ENCODE peak calls at places on chromosome 1, in eight cellular contexts. One of them, this sample, is unnamed.

GRCh38 chr1:222897527-222898190 is 82.8 kb downstream of the DISP1 start:
- DNase-seq in activated T-helper 1 cell treated with anti-CD3 and anti-CD28 coated beads, Interleukin-12 subunit alpha, Interleukin-12 subunit beta, Interleukin-2, Interleukin-4 antibody, amounts not matched to agents 30 ng/mL and 10 ng/mL and 1 ng/mL, durations not matched to agents 14 hours and 24 hours and 36 hours: no peak
- DNase-seq in neuronal stem cell: no peak
- DNase-seq in nephron progenitor cell: no peak
- DNase-seq in AG10803: no peak
- DNase-seq in GM23248: peak; percentile 40
- DNase-seq in NCI-H1092: no peak
- DNase-seq in stimulated activated CD8-positive, alpha-beta memory T cell treated with anti-CD3 and anti-CD28 coated beads, Interleukin-15, amount 100 ng/mL, for 24 hours: no peak
- DNase-seq in this sample: no peak

GRCh38 chr1:51506537-51506936 is 12.5 kb downstream of the EPS15 start:
- DNase-seq in activated T-helper 1 cell treated with anti-CD3 and anti-CD28 coated beads, Interleukin-12 subunit alpha, Interleukin-12 subunit beta, Interleukin-2, Interleukin-4 antibody, amounts not matched to agents 30 ng/mL and 10 ng/mL and 1 ng/mL, durations not matched to agents 14 hours and 24 hours and 36 hours: no peak
- DNase-seq in GM23248: peak; percentile 87
- DNase-seq in stimulated activated CD8-positive, alpha-beta memory T cell treated with anti-CD3 and anti-CD28 coated beads, Interleukin-15, amount 100 ng/mL, for 24 hours: no peak
- DNase-seq in neuronal stem cell: no peak
- DNase-seq in nephron progenitor cell: no peak
- DNase-seq in AG10803: peak; percentile 84
- DNase-seq in NCI-H1092: no peak
- DNase-seq in this sample: no peak

GRCh38 chr1:204323887-204324286 is 35.8 kb downstream of the PLEKHA6 start:
- DNase-seq in NCI-H1092: no peak
- DNase-seq in neuronal stem cell: no peak
- DNase-seq in stimulated activated CD8-positive, alpha-beta memory T cell treated with anti-CD3 and anti-CD28 coated beads, Interleukin-15, amount 100 ng/mL, for 24 hours: no peak
- DNase-seq in GM23248: peak; percentile 96
- DNase-seq in activated T-helper 1 cell treated with anti-CD3 and anti-CD28 coated beads, Interleukin-12 subunit alpha, Interleukin-12 subunit beta, Interleukin-2, Interleukin-4 antibody, amounts not matched to agents 30 ng/mL and 10 ng/mL and 1 ng/mL, durations not matched to agents 14 hours and 24 hours and 36 hours: peak; percentile 4
- DNase-seq in AG10803: peak; percentile 58
- DNase-seq in nephron progenitor cell: no peak
- DNase-seq in this sample: no peak

GRCh38 chr1:90391116-90391515 is 326.0 kb downstream of the BARHL2 start:
- DNase-seq in neuronal stem cell: peak; percentile 37
- DNase-seq in activated T-helper 1 cell treated with anti-CD3 and anti-CD28 coated beads, Interleukin-12 subunit alpha, Interleukin-12 subunit beta, Interleukin-2, Interleukin-4 antibody, amounts not matched to agents 30 ng/mL and 10 ng/mL and 1 ng/mL, durations not matched to agents 14 hours and 24 hours and 36 hours: no peak
- DNase-seq in stimulated activated CD8-positive, alpha-beta memory T cell treated with anti-CD3 and anti-CD28 coated beads, Interleukin-15, amount 100 ng/mL, for 24 hours: no peak
- DNase-seq in NCI-H1092: no peak
- DNase-seq in AG10803: no peak
- DNase-seq in GM23248: no peak
- DNase-seq in nephron progenitor cell: no peak
- DNase-seq in this sample: no peak

GRCh38 chr1:2363847-2364513 is 27.4 kb downstream of the MORN1 start:
- DNase-seq in activated T-helper 1 cell treated with anti-CD3 and anti-CD28 coated beads, Interleukin-12 subunit alpha, Interleukin-12 subunit beta, Interleukin-2, Interleukin-4 antibody, amounts not matched to agents 30 ng/mL and 10 ng/mL and 1 ng/mL, durations not matched to agents 14 hours and 24 hours and 36 hours: no peak
- DNase-seq in stimulated activated CD8-positive, alpha-beta memory T cell treated with anti-CD3 and anti-CD28 coated beads, Interleukin-15, amount 100 ng/mL, for 24 hours: no peak
- DNase-seq in NCI-H1092: no peak
- DNase-seq in nephron progenitor cell: no peak
- DNase-seq in neuronal stem cell: no peak
- DNase-seq in GM23248: no peak
- DNase-seq in AG10803: no peak
- DNase-seq in this sample: no peak

GRCh38 chr1:89271616-89272015 is 1.0 kb downstream of the GBP5 start:
- DNase-seq in activated T-helper 1 cell treated with anti-CD3 and anti-CD28 coated beads, Interleukin-12 subunit alpha, Interleukin-12 subunit beta, Interleukin-2, Interleukin-4 antibody, amounts not matched to agents 30 ng/mL and 10 ng/mL and 1 ng/mL, durations not matched to agents 14 hours and 24 hours and 36 hours: no peak
- DNase-seq in nephron progenitor cell: no peak
- DNase-seq in neuronal stem cell: no peak
- DNase-seq in AG10803: peak; percentile 94
- DNase-seq in GM23248: peak; percentile 92
- DNase-seq in NCI-H1092: no peak
- DNase-seq in stimulated activated CD8-positive, alpha-beta memory T cell treated with anti-CD3 and anti-CD28 coated beads, Interleukin-15, amount 100 ng/mL, for 24 hours: no peak
- DNase-seq in this sample: no peak

GRCh38 chr1:77970192-77970591 is 8.7 kb downstream of the FUBP1 start:
- DNase-seq in GM23248: no peak
- DNase-seq in nephron progenitor cell: no peak
- DNase-seq in AG10803: peak; percentile 37
- DNase-seq in activated T-helper 1 cell treated with anti-CD3 and anti-CD28 coated beads, Interleukin-12 subunit alpha, Interleukin-12 subunit beta, Interleukin-2, Interleukin-4 antibody, amounts not matched to agents 30 ng/mL and 10 ng/mL and 1 ng/mL, durations not matched to agents 14 hours and 24 hours and 36 hours: no peak
- DNase-seq in NCI-H1092: no peak
- DNase-seq in stimulated activated CD8-positive, alpha-beta memory T cell treated with anti-CD3 and anti-CD28 coated beads, Interleukin-15, amount 100 ng/mL, for 24 hours: no peak
- DNase-seq in neuronal stem cell: no peak
- DNase-seq in this sample: no peak

GRCh38 chr1:63746129-63746864 is 27.5 kb upstream of the ROR1 start:
- DNase-seq in AG10803: peak; percentile 42
- DNase-seq in GM23248: peak; percentile 42
- DNase-seq in NCI-H1092: no peak
- DNase-seq in activated T-helper 1 cell treated with anti-CD3 and anti-CD28 coated beads, Interleukin-12 subunit alpha, Interleukin-12 subunit beta, Interleukin-2, Interleukin-4 antibody, amounts not matched to agents 30 ng/mL and 10 ng/mL and 1 ng/mL, durations not matched to agents 14 hours and 24 hours and 36 hours: peak; percentile 2
- DNase-seq in nephron progenitor cell: peak; percentile 59
- DNase-seq in neuronal stem cell: no peak
- DNase-seq in stimulated activated CD8-positive, alpha-beta memory T cell treated with anti-CD3 and anti-CD28 coated beads, Interleukin-15, amount 100 ng/mL, for 24 hours: no peak
- DNase-seq in this sample: no peak

GRCh38 chr1:202625416-202626360 is 84.6 kb downstream of the SYT2 start:
- DNase-seq in AG10803: peak; percentile 65
- DNase-seq in GM23248: peak; percentile 85
- DNase-seq in stimulated activated CD8-positive, alpha-beta memory T cell treated with anti-CD3 and anti-CD28 coated beads, Interleukin-15, amount 100 ng/mL, for 24 hours: peak; percentile 13
- DNase-seq in neuronal stem cell: no peak
- DNase-seq in activated T-helper 1 cell treated with anti-CD3 and anti-CD28 coated beads, Interleukin-12 subunit alpha, Interleukin-12 subunit beta, Interleukin-2, Interleukin-4 antibody, amounts not matched to agents 30 ng/mL and 10 ng/mL and 1 ng/mL, durations not matched to agents 14 hours and 24 hours and 36 hours: peak; percentile 44
- DNase-seq in nephron progenitor cell: peak; percentile 80
- DNase-seq in NCI-H1092: peak; percentile 17
- DNase-seq in this sample: peak; percentile 72

GRCh38 chr1:1085171-1085841 is 11.2 kb upstream of the RNF223 start:
- DNase-seq in activated T-helper 1 cell treated with anti-CD3 and anti-CD28 coated beads, Interleukin-12 subunit alpha, Interleukin-12 subunit beta, Interleukin-2, Interleukin-4 antibody, amounts not matched to agents 30 ng/mL and 10 ng/mL and 1 ng/mL, durations not matched to agents 14 hours and 24 hours and 36 hours: no peak
- DNase-seq in neuronal stem cell: no peak
- DNase-seq in nephron progenitor cell: no peak
- DNase-seq in stimulated activated CD8-positive, alpha-beta memory T cell treated with anti-CD3 and anti-CD28 coated beads, Interleukin-15, amount 100 ng/mL, for 24 hours: no peak
- DNase-seq in NCI-H1092: no peak
- DNase-seq in AG10803: no peak
- DNase-seq in GM23248: no peak
- DNase-seq in this sample: no peak

GRCh38 chr1:40709100-40709801 is 17.7 kb downstream of the NFYC start:
- DNase-seq in NCI-H1092: peak; percentile 93
- DNase-seq in nephron progenitor cell: peak; percentile 69
- DNase-seq in activated T-helper 1 cell treated with anti-CD3 and anti-CD28 coated beads, Interleukin-12 subunit alpha, Interleukin-12 subunit beta, Interleukin-2, Interleukin-4 antibody, amounts not matched to agents 30 ng/mL and 10 ng/mL and 1 ng/mL, durations not matched to agents 14 hours and 24 hours and 36 hours: peak; percentile 73
- DNase-seq in GM23248: peak; percentile 96
- DNase-seq in AG10803: peak; percentile 94
- DNase-seq in stimulated activated CD8-positive, alpha-beta memory T cell treated with anti-CD3 and anti-CD28 coated beads, Interleukin-15, amount 100 ng/mL, for 24 hours: peak; percentile 9
- DNase-seq in neuronal stem cell: peak; percentile 91
- DNase-seq in this sample: peak; percentile 55

GRCh38 chr1:12159826-12160225 is 7.0 kb upstream of the TNFRSF1B start:
- DNase-seq in nephron progenitor cell: no peak
- DNase-seq in neuronal stem cell: no peak
- DNase-seq in GM23248: no peak
- DNase-seq in activated T-helper 1 cell treated with anti-CD3 and anti-CD28 coated beads, Interleukin-12 subunit alpha, Interleukin-12 subunit beta, Interleukin-2, Interleukin-4 antibody, amounts not matched to agents 30 ng/mL and 10 ng/mL and 1 ng/mL, durations not matched to agents 14 hours and 24 hours and 36 hours: no peak
- DNase-seq in stimulated activated CD8-positive, alpha-beta memory T cell treated with anti-CD3 and anti-CD28 coated beads, Interleukin-15, amount 100 ng/mL, for 24 hours: no peak
- DNase-seq in AG10803: no peak
- DNase-seq in NCI-H1092: no peak
- DNase-seq in this sample: no peak

GRCh38 chr1:157833155-157833554 is 8.5 kb downstream of the CD5L start:
- DNase-seq in GM23248: no peak
- DNase-seq in activated T-helper 1 cell treated with anti-CD3 and anti-CD28 coated beads, Interleukin-12 subunit alpha, Interleukin-12 subunit beta, Interleukin-2, Interleukin-4 antibody, amounts not matched to agents 30 ng/mL and 10 ng/mL and 1 ng/mL, durations not matched to agents 14 hours and 24 hours and 36 hours: no peak
- DNase-seq in NCI-H1092: no peak
- DNase-seq in AG10803: no peak
- DNase-seq in nephron progenitor cell: no peak
- DNase-seq in neuronal stem cell: no peak
- DNase-seq in stimulated activated CD8-positive, alpha-beta memory T cell treated with anti-CD3 and anti-CD28 coated beads, Interleukin-15, amount 100 ng/mL, for 24 hours: no peak
- DNase-seq in this sample: no peak

GRCh38 chr1:20477355-20478071 is 8.5 kb downstream of the CAMK2N1 start:
- DNase-seq in AG10803: peak; percentile 75
- DNase-seq in activated T-helper 1 cell treated with anti-CD3 and anti-CD28 coated beads, Interleukin-12 subunit alpha, Interleukin-12 subunit beta, Interleukin-2, Interleukin-4 antibody, amounts not matched to agents 30 ng/mL and 10 ng/mL and 1 ng/mL, durations not matched to agents 14 hours and 24 hours and 36 hours: no peak
- DNase-seq in GM23248: peak; percentile 22
- DNase-seq in neuronal stem cell: no peak
- DNase-seq in NCI-H1092: no peak
- DNase-seq in nephron progenitor cell: no peak
- DNase-seq in stimulated activated CD8-positive, alpha-beta memory T cell treated with anti-CD3 and anti-CD28 coated beads, Interleukin-15, amount 100 ng/mL, for 24 hours: no peak
- DNase-seq in this sample: no peak

GRCh38 chr1:71046891-71047634 is 553 bp downstream of the PTGER3 start:
- DNase-seq in neuronal stem cell: no peak
- DNase-seq in GM23248: peak; percentile 52
- DNase-seq in NCI-H1092: no peak
- DNase-seq in activated T-helper 1 cell treated with anti-CD3 and anti-CD28 coated beads, Interleukin-12 subunit alpha, Interleukin-12 subunit beta, Interleukin-2, Interleukin-4 antibody, amounts not matched to agents 30 ng/mL and 10 ng/mL and 1 ng/mL, durations not matched to agents 14 hours and 24 hours and 36 hours: no peak
- DNase-seq in nephron progenitor cell: no peak
- DNase-seq in stimulated activated CD8-positive, alpha-beta memory T cell treated with anti-CD3 and anti-CD28 coated beads, Interleukin-15, amount 100 ng/mL, for 24 hours: no peak
- DNase-seq in AG10803: no peak
- DNase-seq in this sample: no peak

GRCh38 chr1:229664133-229664689 is 38.2 kb downstream of the URB2 start:
- DNase-seq in activated T-helper 1 cell treated with anti-CD3 and anti-CD28 coated beads, Interleukin-12 subunit alpha, Interleukin-12 subunit beta, Interleukin-2, Interleukin-4 antibody, amounts not matched to agents 30 ng/mL and 10 ng/mL and 1 ng/mL, durations not matched to agents 14 hours and 24 hours and 36 hours: peak; percentile 29
- DNase-seq in AG10803: no peak
- DNase-seq in NCI-H1092: no peak
- DNase-seq in GM23248: peak; percentile 11
- DNase-seq in neuronal stem cell: no peak
- DNase-seq in nephron progenitor cell: no peak
- DNase-seq in stimulated activated CD8-positive, alpha-beta memory T cell treated with anti-CD3 and anti-CD28 coated beads, Interleukin-15, amount 100 ng/mL, for 24 hours: peak; percentile 65
- DNase-seq in this sample: no peak

GRCh38 chr1:168972225-168972624 is 134.3 kb upstream of the ATP1B1 start:
- DNase-seq in nephron progenitor cell: no peak
- DNase-seq in NCI-H1092: no peak
- DNase-seq in neuronal stem cell: no peak
- DNase-seq in GM23248: no peak
- DNase-seq in AG10803: no peak
- DNase-seq in activated T-helper 1 cell treated with anti-CD3 and anti-CD28 coated beads, Interleukin-12 subunit alpha, Interleukin-12 subunit beta, Interleukin-2, Interleukin-4 antibody, amounts not matched to agents 30 ng/mL and 10 ng/mL and 1 ng/mL, durations not matched to agents 14 hours and 24 hours and 36 hours: no peak
- DNase-seq in stimulated activated CD8-positive, alpha-beta memory T cell treated with anti-CD3 and anti-CD28 coated beads, Interleukin-15, amount 100 ng/mL, for 24 hours: no peak
- DNase-seq in this sample: no peak

GRCh38 chr1:31579374-31579773 is 3.1 kb downstream of the TINAGL1 start:
- DNase-seq in nephron progenitor cell: peak; percentile 29
- DNase-seq in stimulated activated CD8-positive, alpha-beta memory T cell treated with anti-CD3 and anti-CD28 coated beads, Interleukin-15, amount 100 ng/mL, for 24 hours: no peak
- DNase-seq in GM23248: no peak
- DNase-seq in neuronal stem cell: no peak
- DNase-seq in AG10803: no peak
- DNase-seq in NCI-H1092: no peak
- DNase-seq in activated T-helper 1 cell treated with anti-CD3 and anti-CD28 coated beads, Interleukin-12 subunit alpha, Interleukin-12 subunit beta, Interleukin-2, Interleukin-4 antibody, amounts not matched to agents 30 ng/mL and 10 ng/mL and 1 ng/mL, durations not matched to agents 14 hours and 24 hours and 36 hours: no peak
- DNase-seq in this sample: peak; percentile 44

GRCh38 chr1:53498555-53499142 is 39.5 kb downstream of the DMRTB1 start:
- DNase-seq in GM23248: peak; percentile 82
- DNase-seq in stimulated activated CD8-positive, alpha-beta memory T cell treated with anti-CD3 and anti-CD28 coated beads, Interleukin-15, amount 100 ng/mL, for 24 hours: no peak
- DNase-seq in nephron progenitor cell: no peak
- DNase-seq in AG10803: peak; percentile 67
- DNase-seq in NCI-H1092: no peak
- DNase-seq in activated T-helper 1 cell treated with anti-CD3 and anti-CD28 coated beads, Interleukin-12 subunit alpha, Interleukin-12 subunit beta, Interleukin-2, Interleukin-4 antibody, amounts not matched to agents 30 ng/mL and 10 ng/mL and 1 ng/mL, durations not matched to agents 14 hours and 24 hours and 36 hours: no peak
- DNase-seq in neuronal stem cell: no peak
- DNase-seq in this sample: no peak

GRCh38 chr1:5941671-5942070 is 50.6 kb downstream of the NPHP4 start:
- DNase-seq in GM23248: no peak
- DNase-seq in AG10803: no peak
- DNase-seq in nephron progenitor cell: no peak
- DNase-seq in activated T-helper 1 cell treated with anti-CD3 and anti-CD28 coated beads, Interleukin-12 subunit alpha, Interleukin-12 subunit beta, Interleukin-2, Interleukin-4 antibody, amounts not matched to agents 30 ng/mL and 10 ng/mL and 1 ng/mL, durations not matched to agents 14 hours and 24 hours and 36 hours: no peak
- DNase-seq in stimulated activated CD8-positive, alpha-beta memory T cell treated with anti-CD3 and anti-CD28 coated beads, Interleukin-15, amount 100 ng/mL, for 24 hours: no peak
- DNase-seq in NCI-H1092: no peak
- DNase-seq in neuronal stem cell: no peak
- DNase-seq in this sample: no peak

GRCh38 chr1:65316233-65316632 is 6.9 kb downstream of the DNAJC6 start:
- DNase-seq in GM23248: no peak
- DNase-seq in NCI-H1092: no peak
- DNase-seq in stimulated activated CD8-positive, alpha-beta memory T cell treated with anti-CD3 and anti-CD28 coated beads, Interleukin-15, amount 100 ng/mL, for 24 hours: no peak
- DNase-seq in AG10803: no peak
- DNase-seq in nephron progenitor cell: no peak
- DNase-seq in activated T-helper 1 cell treated with anti-CD3 and anti-CD28 coated beads, Interleukin-12 subunit alpha, Interleukin-12 subunit beta, Interleukin-2, Interleukin-4 antibody, amounts not matched to agents 30 ng/mL and 10 ng/mL and 1 ng/mL, durations not matched to agents 14 hours and 24 hours and 36 hours: no peak
- DNase-seq in neuronal stem cell: no peak
- DNase-seq in this sample: no peak

GRCh38 chr1:77282187-77282865 is 507 bp downstream of the AK5 start:
- DNase-seq in GM23248: peak; percentile 70
- DNase-seq in AG10803: peak; percentile 38
- DNase-seq in stimulated activated CD8-positive, alpha-beta memory T cell treated with anti-CD3 and anti-CD28 coated beads, Interleukin-15, amount 100 ng/mL, for 24 hours: no peak
- DNase-seq in neuronal stem cell: peak; percentile 45
- DNase-seq in nephron progenitor cell: peak; percentile 49
- DNase-seq in activated T-helper 1 cell treated with anti-CD3 and anti-CD28 coated beads, Interleukin-12 subunit alpha, Interleukin-12 subunit beta, Interleukin-2, Interleukin-4 antibody, amounts not matched to agents 30 ng/mL and 10 ng/mL and 1 ng/mL, durations not matched to agents 14 hours and 24 hours and 36 hours: peak; percentile 11
- DNase-seq in NCI-H1092: peak; percentile 10
- DNase-seq in this sample: no peak

GRCh38 chr1:245079021-245079609 is 75.7 kb upstream of the KIF26B start:
- DNase-seq in NCI-H1092: no peak
- DNase-seq in activated T-helper 1 cell treated with anti-CD3 and anti-CD28 coated beads, Interleukin-12 subunit alpha, Interleukin-12 subunit beta, Interleukin-2, Interleukin-4 antibody, amounts not matched to agents 30 ng/mL and 10 ng/mL and 1 ng/mL, durations not matched to agents 14 hours and 24 hours and 36 hours: no peak
- DNase-seq in AG10803: peak; percentile 66
- DNase-seq in nephron progenitor cell: no peak
- DNase-seq in stimulated activated CD8-positive, alpha-beta memory T cell treated with anti-CD3 and anti-CD28 coated beads, Interleukin-15, amount 100 ng/mL, for 24 hours: no peak
- DNase-seq in GM23248: peak; percentile 75
- DNase-seq in neuronal stem cell: no peak
- DNase-seq in this sample: no peak

GRCh38 chr1:196317535-196318522 is 290.4 kb downstream of the KCNT2 start:
- DNase-seq in NCI-H1092: peak; percentile 31
- DNase-seq in nephron progenitor cell: peak; percentile 15
- DNase-seq in GM23248: peak; percentile 57
- DNase-seq in activated T-helper 1 cell treated with anti-CD3 and anti-CD28 coated beads, Interleukin-12 subunit alpha, Interleukin-12 subunit beta, Interleukin-2, Interleukin-4 antibody, amounts not matched to agents 30 ng/mL and 10 ng/mL and 1 ng/mL, durations not matched to agents 14 hours and 24 hours and 36 hours: no peak
- DNase-seq in AG10803: peak; percentile 37
- DNase-seq in stimulated activated CD8-positive, alpha-beta memory T cell treated with anti-CD3 and anti-CD28 coated beads, Interleukin-15, amount 100 ng/mL, for 24 hours: no peak
- DNase-seq in neuronal stem cell: peak; percentile 18
- DNase-seq in this sample: no peak

GRCh38 chr1:233723387-233723786 is 109.5 kb downstream of the KCNK1 start:
- DNase-seq in neuronal stem cell: no peak
- DNase-seq in GM23248: no peak
- DNase-seq in nephron progenitor cell: no peak
- DNase-seq in stimulated activated CD8-positive, alpha-beta memory T cell treated with anti-CD3 and anti-CD28 coated beads, Interleukin-15, amount 100 ng/mL, for 24 hours: no peak
- DNase-seq in NCI-H1092: no peak
- DNase-seq in activated T-helper 1 cell treated with anti-CD3 and anti-CD28 coated beads, Interleukin-12 subunit alpha, Interleukin-12 subunit beta, Interleukin-2, Interleukin-4 antibody, amounts not matched to agents 30 ng/mL and 10 ng/mL and 1 ng/mL, durations not matched to agents 14 hours and 24 hours and 36 hours: no peak
- DNase-seq in AG10803: no peak
- DNase-seq in this sample: peak; percentile 43

GRCh38 chr1:154895779-154896178 is 25.7 kb upstream of the KCNN3 start:
- DNase-seq in stimulated activated CD8-positive, alpha-beta memory T cell treated with anti-CD3 and anti-CD28 coated beads, Interleukin-15, amount 100 ng/mL, for 24 hours: no peak
- DNase-seq in activated T-helper 1 cell treated with anti-CD3 and anti-CD28 coated beads, Interleukin-12 subunit alpha, Interleukin-12 subunit beta, Interleukin-2, Interleukin-4 antibody, amounts not matched to agents 30 ng/mL and 10 ng/mL and 1 ng/mL, durations not matched to agents 14 hours and 24 hours and 36 hours: no peak
- DNase-seq in neuronal stem cell: no peak
- DNase-seq in NCI-H1092: no peak
- DNase-seq in GM23248: no peak
- DNase-seq in AG10803: peak; percentile 37
- DNase-seq in nephron progenitor cell: no peak
- DNase-seq in this sample: no peak

GRCh38 chr1:8409107-8409506 is 91.2 kb downstream of the SLC45A1 start:
- DNase-seq in NCI-H1092: no peak
- DNase-seq in nephron progenitor cell: peak; percentile 17
- DNase-seq in stimulated activated CD8-positive, alpha-beta memory T cell treated with anti-CD3 and anti-CD28 coated beads, Interleukin-15, amount 100 ng/mL, for 24 hours: no peak
- DNase-seq in activated T-helper 1 cell treated with anti-CD3 and anti-CD28 coated beads, Interleukin-12 subunit alpha, Interleukin-12 subunit beta, Interleukin-2, Interleukin-4 antibody, amounts not matched to agents 30 ng/mL and 10 ng/mL and 1 ng/mL, durations not matched to agents 14 hours and 24 hours and 36 hours: no peak
- DNase-seq in GM23248: peak; percentile 79
- DNase-seq in neuronal stem cell: no peak
- DNase-seq in AG10803: peak; percentile 74
- DNase-seq in this sample: no peak

GRCh38 chr1:162081316-162081715 is 11.8 kb downstream of the NOS1AP start:
- DNase-seq in nephron progenitor cell: no peak
- DNase-seq in neuronal stem cell: no peak
- DNase-seq in NCI-H1092: no peak
- DNase-seq in activated T-helper 1 cell treated with anti-CD3 and anti-CD28 coated beads, Interleukin-12 subunit alpha, Interleukin-12 subunit beta, Interleukin-2, Interleukin-4 antibody, amounts not matched to agents 30 ng/mL and 10 ng/mL and 1 ng/mL, durations not matched to agents 14 hours and 24 hours and 36 hours: no peak
- DNase-seq in stimulated activated CD8-positive, alpha-beta memory T cell treated with anti-CD3 and anti-CD28 coated beads, Interleukin-15, amount 100 ng/mL, for 24 hours: no peak
- DNase-seq in GM23248: no peak
- DNase-seq in AG10803: no peak
- DNase-seq in this sample: no peak

GRCh38 chr1:39841429-39841828 is 41.9 kb downstream of the TRIT1 start:
- DNase-seq in stimulated activated CD8-positive, alpha-beta memory T cell treated with anti-CD3 and anti-CD28 coated beads, Interleukin-15, amount 100 ng/mL, for 24 hours: no peak
- DNase-seq in GM23248: no peak
- DNase-seq in nephron progenitor cell: no peak
- DNase-seq in NCI-H1092: no peak
- DNase-seq in neuronal stem cell: no peak
- DNase-seq in AG10803: no peak
- DNase-seq in activated T-helper 1 cell treated with anti-CD3 and anti-CD28 coated beads, Interleukin-12 subunit alpha, Interleukin-12 subunit beta, Interleukin-2, Interleukin-4 antibody, amounts not matched to agents 30 ng/mL and 10 ng/mL and 1 ng/mL, durations not matched to agents 14 hours and 24 hours and 36 hours: no peak
- DNase-seq in this sample: no peak

GRCh38 chr1:153957744-153958110 is 685 bp downstream of the CRTC2 start:
- DNase-seq in GM23248: no peak
- DNase-seq in activated T-helper 1 cell treated with anti-CD3 and anti-CD28 coated beads, Interleukin-12 subunit alpha, Interleukin-12 subunit beta, Interleukin-2, Interleukin-4 antibody, amounts not matched to agents 30 ng/mL and 10 ng/mL and 1 ng/mL, durations not matched to agents 14 hours and 24 hours and 36 hours: peak; percentile 46
- DNase-seq in nephron progenitor cell: no peak
- DNase-seq in neuronal stem cell: no peak
- DNase-seq in NCI-H1092: no peak
- DNase-seq in stimulated activated CD8-positive, alpha-beta memory T cell treated with anti-CD3 and anti-CD28 coated beads, Interleukin-15, amount 100 ng/mL, for 24 hours: no peak
- DNase-seq in AG10803: no peak
- DNase-seq in this sample: no peak

GRCh38 chr1:9037476-9038337 is 11.5 kb upstream of the SLC2A7 start:
- DNase-seq in GM23248: no peak
- DNase-seq in stimulated activated CD8-positive, alpha-beta memory T cell treated with anti-CD3 and anti-CD28 coated beads, Interleukin-15, amount 100 ng/mL, for 24 hours: no peak
- DNase-seq in AG10803: no peak
- DNase-seq in neuronal stem cell: no peak
- DNase-seq in nephron progenitor cell: no peak
- DNase-seq in activated T-helper 1 cell treated with anti-CD3 and anti-CD28 coated beads, Interleukin-12 subunit alpha, Interleukin-12 subunit beta, Interleukin-2, Interleukin-4 antibody, amounts not matched to agents 30 ng/mL and 10 ng/mL and 1 ng/mL, durations not matched to agents 14 hours and 24 hours and 36 hours: no peak
- DNase-seq in NCI-H1092: no peak
- DNase-seq in this sample: no peak

GRCh38 chr1:229768232-229768631 is 142.2 kb downstream of the URB2 start:
- DNase-seq in NCI-H1092: peak; percentile 9
- DNase-seq in GM23248: no peak
- DNase-seq in AG10803: no peak
- DNase-seq in neuronal stem cell: no peak
- DNase-seq in nephron progenitor cell: no peak
- DNase-seq in stimulated activated CD8-positive, alpha-beta memory T cell treated with anti-CD3 and anti-CD28 coated beads, Interleukin-15, amount 100 ng/mL, for 24 hours: no peak
- DNase-seq in activated T-helper 1 cell treated with anti-CD3 and anti-CD28 coated beads, Interleukin-12 subunit alpha, Interleukin-12 subunit beta, Interleukin-2, Interleukin-4 antibody, amounts not matched to agents 30 ng/mL and 10 ng/mL and 1 ng/mL, durations not matched to agents 14 hours and 24 hours and 36 hours: no peak
- DNase-seq in this sample: no peak

GRCh38 chr1:234862944-234863515 is 253.1 kb upstream of the IRF2BP2 start:
- DNase-seq in GM23248: peak; percentile 81
- DNase-seq in NCI-H1092: no peak
- DNase-seq in activated T-helper 1 cell treated with anti-CD3 and anti-CD28 coated beads, Interleukin-12 subunit alpha, Interleukin-12 subunit beta, Interleukin-2, Interleukin-4 antibody, amounts not matched to agents 30 ng/mL and 10 ng/mL and 1 ng/mL, durations not matched to agents 14 hours and 24 hours and 36 hours: no peak
- DNase-seq in stimulated activated CD8-positive, alpha-beta memory T cell treated with anti-CD3 and anti-CD28 coated beads, Interleukin-15, amount 100 ng/mL, for 24 hours: no peak
- DNase-seq in neuronal stem cell: no peak
- DNase-seq in AG10803: peak; percentile 84
- DNase-seq in nephron progenitor cell: peak; percentile 43
- DNase-seq in this sample: peak; percentile 80

GRCh38 chr1:173249349-173249748 is 42.2 kb upstream of the TNFSF4 start:
- DNase-seq in neuronal stem cell: no peak
- DNase-seq in AG10803: no peak
- DNase-seq in GM23248: peak; percentile 75
- DNase-seq in nephron progenitor cell: no peak
- DNase-seq in NCI-H1092: no peak
- DNase-seq in activated T-helper 1 cell treated with anti-CD3 and anti-CD28 coated beads, Interleukin-12 subunit alpha, Interleukin-12 subunit beta, Interleukin-2, Interleukin-4 antibody, amounts not matched to agents 30 ng/mL and 10 ng/mL and 1 ng/mL, durations not matched to agents 14 hours and 24 hours and 36 hours: no peak
- DNase-seq in stimulated activated CD8-positive, alpha-beta memory T cell treated with anti-CD3 and anti-CD28 coated beads, Interleukin-15, amount 100 ng/mL, for 24 hours: no peak
- DNase-seq in this sample: no peak